ENCODE peak calls at places on chromosomes 12 and 14, in four cellular contexts. V is aorta, M is C1 segment of cervical spinal cord, S is Daoy. W is an unnamed sample.

GRCh38 chr14:92352158-92352985 is 29.4 kb downstream of the SLC24A4 start:
- DNase-seq in S (peak; percentile 34), V (no peak), M (no peak), W (peak; percentile 19)

GRCh38 chr12:46445093-46445492 is 72.5 kb upstream of the SLC38A2 start:
- DNase-seq in M (no peak), S (no peak), V (no peak), W (no peak)

GRCh38 chr12:91326043-91327027 is 143.7 kb upstream of the DCN start:
- DNase-seq in V (no peak), M (no peak), S (peak; percentile 8), W (peak; percentile 45)

GRCh38 chr12:132600048-132601032 is 10.0 kb downstream of the LRCOL1 start:
- DNase-seq in V (peak; percentile 78), S (peak; percentile 73), M (peak; percentile 24), W (no peak)

GRCh38 chr14:55610717-55611370 is 30.8 kb downstream of the KTN1 start:
- DNase-seq in M (no peak), S (no peak), V (no peak), W (no peak)

GRCh38 chr14:102499401-102500189 is 10.0 kb downstream of the ANKRD9 start:
- DNase-seq in S (no peak), V (no peak), M (no peak), W (no peak)

GRCh38 chr12:94263011-94263786 is 114.8 kb downstream of the PLXNC1 start:
- DNase-seq in M (no peak), V (peak; percentile 64), S (peak; percentile 10), W (no peak)

GRCh38 chr14:69473271-69473670 is 11.3 kb upstream of the PLEKHD1 start:
- DNase-seq in S (no peak), V (no peak), M (no peak), W (no peak)

GRCh38 chr12:101939856-101940265 is 62.5 kb downstream of the DRAM1 start:
- DNase-seq in S (peak; percentile 64), M (no peak), V (no peak), W (peak; percentile 66)

GRCh38 chr12:92561543-92561899 is 141.3 kb upstream of the PLEKHG7 start:
- DNase-seq in S (peak; percentile 57), V (peak; percentile 53), M (peak; percentile 16), W (peak; percentile 56)